ENCODE peak calls at places on chromosomes 4 and X, in nine cellular contexts. X is putamen; G is EL; N is naive thymus-derived CD4-positive, alpha-beta T cell; R is H9; F is HCEC 1CT; J is SW480; S is foreskin keratinocyte; Q is activated T-cell treated with anti-CD3 and anti-CD28 coated beads, Interleukin-2, amount 50 U/mL, for 1 hour. E is an unnamed sample.

GRCh38 chrX:43552166-43552565 is 103.9 kb upstream of the MAOA start:
- DNase-seq in X (no peak), G (no peak), N (no peak), R (no peak), F (no peak), J (peak; percentile 17), S (peak; percentile 59), Q (no peak), E (no peak)

GRCh38 chr4:88706574-88706973 is 8.9 kb upstream of the NAP1L5 start:
- DNase-seq in X (peak; percentile 77), G (peak; percentile 55), N (no peak), R (no peak), F (peak; percentile 7), J (peak; percentile 8), S (no peak), Q (no peak), E (peak; percentile 76)

GRCh38 chrX:111365770-111366325 is 46.1 kb downstream of the DCX start:
- DNase-seq in X (no peak), G (no peak), N (no peak), R (no peak), F (no peak), J (no peak), S (no peak), Q (no peak), E (no peak)

GRCh38 chrX:18884916-18885315 is 99.0 kb downstream of the PHKA2 start:
- DNase-seq in X (no peak), G (no peak), N (no peak), R (no peak), F (no peak), J (no peak), S (no peak), Q (no peak), E (no peak)

GRCh38 chr4:151418385-151418784 is 9.4 kb downstream of the FHIP1A start:
- DNase-seq in X (no peak), G (peak; percentile 83), N (no peak), R (no peak), F (peak; percentile 71), J (no peak), S (peak; percentile 95), Q (no peak), E (peak; percentile 79)

GRCh38 chr4:138140879-138141278 is 101.3 kb downstream of the SLC7A11 start:
- DNase-seq in X (no peak), G (no peak), N (no peak), R (no peak), F (no peak), J (no peak), S (no peak), Q (no peak), E (no peak)

GRCh38 chr4:19689511-19689910 is 562.2 kb upstream of the SLIT2 start:
- DNase-seq in X (no peak), G (peak; percentile 91), N (no peak), R (no peak), F (peak; percentile 50), J (no peak), S (peak; percentile 62), Q (no peak), E (peak; percentile 93)

GRCh38 chrX:138885886-138886285 is 174.4 kb upstream of the FGF13 start:
- DNase-seq in X (no peak), G (no peak), N (no peak), R (no peak), F (peak; percentile 63), J (no peak), S (no peak), Q (no peak), E (peak; percentile 37)

GRCh38 chr4:138910914-138911336 is 104.7 kb upstream of the NOCT start:
- DNase-seq in X (peak; percentile 65), G (peak; percentile 22), N (no peak), R (peak; percentile 69), F (peak; percentile 3), J (peak; percentile 54), S (peak; percentile 87), Q (no peak), E (peak; percentile 76)

GRCh38 chr4:6122496-6122895 is 77.9 kb downstream of the JAKMIP1 start:
- DNase-seq in X (no peak), G (no peak), N (no peak), R (no peak), F (no peak), J (no peak), S (no peak), Q (no peak), E (no peak)

GRCh38 chrX:126448681-126449080 is 103.9 kb downstream of the DCAF12L1 start:
- DNase-seq in X (no peak), G (no peak), N (no peak), R (no peak), F (no peak), J (no peak), S (no peak), Q (no peak), E (no peak)

GRCh38 chr4:24475756-24476155 is 108.6 kb downstream of the DHX15 start:
- DNase-seq in X (no peak), G (no peak), N (no peak), R (no peak), F (no peak), J (no peak), S (no peak), Q (no peak), E (no peak)

GRCh38 chr4:111398906-111399330 is 746.3 kb upstream of the FAM241A start:
- DNase-seq in X (peak; percentile 58), G (peak; percentile 5), N (no peak), R (no peak), F (no peak), J (no peak), S (no peak), Q (no peak), E (peak; percentile 69)

GRCh38 chr4:21827575-21827974 is 121.0 kb downstream of the KCNIP4 start:
- DNase-seq in X (no peak), G (no peak), N (no peak), R (no peak), F (peak; percentile 20), J (no peak), S (no peak), Q (no peak), E (peak; percentile 50)

GRCh38 chr4:88728146-88728545 is 30.5 kb upstream of the NAP1L5 start:
- DNase-seq in X (no peak), G (no peak), N (no peak), R (no peak), F (no peak), J (no peak), S (no peak), Q (no peak), E (no peak)

GRCh38 chrX:123881330-123881729 is 21.5 kb downstream of the XIAP start:
- DNase-seq in X (no peak), G (no peak), N (no peak), R (no peak), F (no peak), J (no peak), S (no peak), Q (no peak), E (no peak)

GRCh38 chr4:156999175-156999517 is 27.5 kb upstream of the PDGFC start:
- DNase-seq in X (no peak), G (peak; percentile 99), N (no peak), R (peak; percentile 55), F (peak; percentile 89), J (peak; percentile 76), S (peak; percentile 98), Q (no peak), E (peak; percentile 99)

E was measured in AG10803.